ENCODE peak calls at places on chromosomes 3 and 15, in five cellular contexts. V is SK-N-SH, H is K562, E is GM12878, O is HEK293T. Y is an unnamed sample.

GRCh38 chr15:41659855-41660234 is 360 bp upstream of the MGA start:
- DNase-seq in V (no peak), H (no peak), E (no peak), O (no peak), Y (no peak)

GRCh38 chr3:40800343-40800742 is 275.6 kb downstream of the ZNF621 start:
- DNase-seq in V (no peak), H (no peak), E (no peak), O (no peak), Y (peak)

GRCh38 chr15:44729394-44729913 is 6.9 kb upstream of the TRIM69 start:
- DNase-seq in V (no peak), H (peak), E (no peak), O (no peak), Y (no peak)

GRCh38 chr3:3631114-3631513 is 168.1 kb upstream of the LRRN1 start:
- DNase-seq in V (no peak), H (no peak), E (no peak), O (no peak), Y (no peak)

GRCh38 chr15:74789171-74789627 is 7.3 kb downstream of the CSK start:
- DNase-seq in V (no peak), H (no peak), E (no peak), O (no peak), Y (no peak)

GRCh38 chr15:73924258-73924921 is 1.9 kb upstream of the LOXL1 start:
- DNase-seq in V (no peak), H (no peak), E (no peak), O (no peak), Y (no peak)

GRCh38 chr15:41258706-41259471 is 27.8 kb downstream of the CHP1 start:
- DNase-seq in V (no peak), H (no peak), E (peak), O (no peak), Y (peak)

GRCh38 chr15:67508367-67508766 is 12.6 kb upstream of the C15orf61 start:
- DNase-seq in V (no peak), H (no peak), E (no peak), O (no peak), Y (no peak)

GRCh38 chr3:60333710-60334109 is 917.5 kb downstream of the FHIT start:
- DNase-seq in V (no peak), H (no peak), E (no peak), O (no peak), Y (no peak)

GRCh38 chr3:147924755-147925154 is 515.6 kb downstream of the ZIC1 start:
- DNase-seq in V (no peak), H (no peak), E (no peak), O (no peak), Y (no peak)

GRCh38 chr3:135491478-135491877 is 474.1 kb upstream of the PPP2R3A start:
- DNase-seq in V (no peak), H (no peak), E (no peak), O (no peak), Y (no peak)

GRCh38 chr3:64467255-64467944 is 220.4 kb downstream of the ADAMTS9 start:
- DNase-seq in V (no peak), H (no peak), E (no peak), O (no peak), Y (no peak)

GRCh38 chr3:45412731-45413130 is 24.4 kb downstream of the LARS2 start:
- DNase-seq in V (peak), H (no peak), E (no peak), O (no peak), Y (no peak)

GRCh38 chr3:40504636-40505430 is 1.0 kb upstream of the ZNF620 start:
- DNase-seq in V (no peak), H (no peak), E (no peak), O (no peak), Y (peak)

GRCh38 chr15:28920781-28921331 is 35.1 kb downstream of the APBA2 start:
- DNase-seq in V (no peak), H (no peak), E (no peak), O (no peak), Y (no peak)

GRCh38 chr3:101638262-101638745 is 38.6 kb downstream of the ZBTB11 start:
- DNase-seq in V (no peak), H (peak), E (no peak), O (no peak), Y (peak)

GRCh38 chr3:193572426-193572908 is 17.8 kb upstream of the ATP13A4 start:
- DNase-seq in V (peak), H (peak), E (no peak), O (peak), Y (peak)

GRCh38 chr15:78421241-78421994 is 16.6 kb upstream of the IREB2 start:
- DNase-seq in V (no peak), H (no peak), E (no peak), O (no peak), Y (no peak)

GRCh38 chr3:195803309-195803908 is 8.3 kb downstream of the MUC4 start:
- DNase-seq in V (no peak), H (no peak), E (no peak), O (no peak), Y (no peak)

GRCh38 chr15:99442268-99442897 is 123.4 kb upstream of the MEF2A start:
- DNase-seq in V (peak), H (no peak), E (no peak), O (no peak), Y (no peak)

GRCh38 chr3:185308126-185308754 is 54.4 kb upstream of the EHHADH start:
- DNase-seq in V (peak), H (peak), E (peak), O (peak), Y (peak)

DNA sequence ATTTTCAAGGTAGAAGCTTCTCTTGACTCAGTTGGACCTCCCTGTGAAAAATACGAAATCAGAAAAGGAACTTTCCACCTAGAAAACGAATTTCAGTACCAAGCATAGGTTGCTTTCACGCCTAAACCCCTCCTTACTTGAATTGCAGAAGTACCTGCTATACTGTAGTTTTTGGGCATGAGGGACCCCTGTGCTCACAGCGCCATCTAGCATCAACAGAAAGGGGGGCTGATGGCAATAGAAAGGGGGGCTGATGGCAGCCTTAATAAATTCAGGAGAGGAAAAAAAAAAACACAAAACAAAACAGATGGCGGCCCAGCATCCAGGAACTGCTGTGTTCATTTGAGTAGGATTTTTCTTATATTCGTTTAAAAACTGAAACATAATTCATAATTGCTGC is 96.7 kb downstream of the NPAP1 start:
- DNase-seq in V (no peak), H (no peak), E (no peak), O (no peak), Y (no peak)
- TF ChIP-seq FOXM1 in V (no peak), H (no peak), E (no peak), O (no peak), Y (no peak)

GRCh38 chr3:122903171-122903570 is 108.3 kb downstream of the SLC49A4 start:
- DNase-seq in V (no peak), H (no peak), E (no peak), O (no peak), Y (no peak)
- TF ChIP-seq FOXM1 in V (no peak), H (no peak), E (no peak), O (no peak), Y (no peak)

GRCh38 chr15:89004726-89005030 is 83.6 kb upstream of the ABHD2 start:
- DNase-seq in V (no peak), H (no peak), E (no peak), O (no peak), Y (no peak)
- TF ChIP-seq FOXM1 in V (no peak), H (no peak), E (no peak), O (no peak), Y (no peak)

DNA sequence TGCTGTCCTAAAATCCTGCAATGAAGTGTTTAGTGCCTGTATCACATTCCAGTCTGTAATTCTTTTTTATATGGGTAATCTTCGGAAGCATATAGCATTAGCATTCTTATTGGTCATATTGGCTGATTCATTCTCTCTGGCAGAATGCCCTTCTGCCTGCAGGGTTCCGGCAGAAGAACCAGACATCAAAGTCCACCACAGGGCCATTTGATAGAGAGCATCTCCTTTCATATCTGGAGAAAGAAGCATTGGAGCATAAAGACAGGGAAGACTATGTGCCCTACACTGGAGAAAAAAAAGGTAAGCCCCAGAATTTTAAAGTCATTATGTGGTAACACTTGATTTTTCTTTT is 39.6 kb downstream of the TMOD3 start:
- DNase-seq in V (peak), H (no peak), E (no peak), O (no peak), Y (peak)
- TF ChIP-seq FOXM1 in V (no peak), H (no peak), E (no peak), O (no peak), Y (no peak)

GRCh38 chr15:31488437-31489204 is 162.0 kb downstream of the KLF13 start:
- DNase-seq in V (peak), H (peak), E (peak), O (peak), Y (peak)
- TF ChIP-seq FOXM1 in V (no peak), H (no peak), E (peak), O (no peak), Y (no peak)

GRCh38 chr3:115324056-115324455 is 177.0 kb upstream of the ZBTB20 start:
- DNase-seq in V (no peak), H (no peak), E (no peak), O (no peak), Y (no peak)

GRCh38 chr3:115322901-115323300 is 175.8 kb upstream of the ZBTB20 start:
- DNase-seq in V (no peak), H (no peak), E (no peak), O (no peak), Y (no peak)

GRCh38 chr3:115325539-115325938 is 178.5 kb upstream of the ZBTB20 start:
- DNase-seq in V (no peak), H (peak), E (no peak), O (peak), Y (peak)

GRCh38 chr3:115323380-115323779 is 176.3 kb upstream of the ZBTB20 start:
- DNase-seq in V (no peak), H (no peak), E (no peak), O (no peak), Y (no peak)

DNA sequence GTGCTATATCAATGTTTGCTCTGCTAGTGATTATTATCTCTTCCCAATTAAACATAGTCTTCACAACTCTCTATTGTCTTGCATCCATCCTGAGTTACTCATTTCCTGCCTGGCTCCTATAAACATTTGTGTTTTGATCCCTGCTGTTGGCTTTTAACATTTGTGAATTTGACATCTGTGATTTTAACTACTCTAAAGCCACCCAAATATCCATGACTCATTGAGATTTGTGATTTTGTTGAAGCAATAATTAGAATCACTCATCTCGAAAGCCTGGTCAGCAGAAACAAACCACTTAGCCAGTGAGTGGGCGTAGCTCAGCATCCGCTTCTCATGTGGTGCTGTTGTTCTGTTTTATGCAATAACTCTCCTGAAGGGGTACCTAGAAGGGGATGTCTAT is 174.3 kb upstream of the ZBTB20 start:
- DNase-seq in V (no peak), H (no peak), E (no peak), O (no peak), Y (no peak)
- TF ChIP-seq FOXM1 in V (no peak), H (no peak), E (no peak), O (no peak), Y (no peak)

GRCh38 chr15:62066663-62067447 is at the start of gene C2CD4A:
- DNase-seq in V (no peak), H (no peak), E (no peak), O (peak), Y (peak)
- TF ChIP-seq FOXM1 in V (no peak), H (no peak), E (no peak), O (no peak), Y (no peak)

GRCh38 chr3:8607285-8608040 is 37.1 kb downstream of the SSUH2 start:
- DNase-seq in V (peak), H (no peak), E (no peak), O (no peak), Y (peak)
- TF ChIP-seq FOXM1 in V (no peak), H (no peak), E (no peak), O (no peak), Y (no peak)

DNA sequence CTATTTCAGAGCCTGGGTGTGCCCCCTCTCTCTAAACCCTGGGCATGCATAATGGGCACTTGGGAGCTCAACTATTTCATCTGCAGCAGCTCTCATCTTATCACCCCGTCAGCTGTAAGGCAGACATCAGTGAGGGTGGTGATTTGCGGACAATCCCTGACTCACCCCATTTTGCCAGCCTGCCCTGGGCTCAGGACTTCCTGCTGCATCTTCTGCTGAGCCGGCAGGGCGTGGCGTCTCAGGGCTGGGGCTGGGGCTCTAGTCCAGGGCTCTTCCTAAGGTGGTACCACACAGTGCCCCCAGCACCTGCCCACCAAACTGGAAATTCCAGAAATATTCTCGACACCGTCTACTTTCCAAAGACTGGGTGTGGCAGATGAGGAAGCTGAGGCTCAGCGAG is 925 bp upstream of the PSTPIP1 start:
- DNase-seq in V (peak), H (no peak), E (no peak), O (no peak), Y (no peak)
- TF ChIP-seq FOXM1 in V (no peak), H (no peak), E (no peak), O (no peak), Y (no peak)

GRCh38 chr3:133887951-133888703 is 7.6 kb downstream of the RAB6B start:
- DNase-seq in V (no peak), H (no peak), E (no peak), O (peak), Y (no peak)

GRCh38 chr3:133887075-133887950 is 8.4 kb downstream of the RAB6B start:
- DNase-seq in V (no peak), H (no peak), E (no peak), O (no peak), Y (no peak)

GRCh38 chr3:133890037-133890436 is 5.6 kb downstream of the RAB6B start:
- DNase-seq in V (no peak), H (no peak), E (no peak), O (no peak), Y (no peak)

GRCh38 chr3:133890972-133891644 is 4.6 kb downstream of the RAB6B start:
- DNase-seq in V (no peak), H (no peak), E (no peak), O (peak), Y (no peak)

GRCh38 chr3:133888739-133889340 is 6.8 kb downstream of the RAB6B start:
- DNase-seq in V (no peak), H (no peak), E (no peak), O (peak), Y (no peak)
- TF ChIP-seq FOXM1 in V (no peak), H (no peak), E (no peak), O (no peak), Y (no peak)